ENCODE peak calls at places on chromosomes 11 and 22, in six cellular contexts. One of them, this sample, is unnamed. For H3K4me1, the result is how much of the 10 kb centered on the place peaks cover.

GRCh38 chr11:80167766-80168165 is 726.9 kb upstream of the TENM4 start:
- DNase-seq in GM23338: peak
- DNase-seq in lower lobe of right lung: no peak
- DNase-seq in aorta: no peak
- DNase-seq in cardiac muscle cell: no peak
- DNase-seq in thoracic aorta: no peak
- DNase-seq in this sample: no peak

GRCh38 chr22:19713650-19714319 is 518 bp upstream of the SEPTIN5 start:
- DNase-seq in lower lobe of right lung: no peak
- DNase-seq in GM23338: peak
- DNase-seq in aorta: peak
- DNase-seq in thoracic aorta: no peak
- DNase-seq in cardiac muscle cell: peak
- DNase-seq in this sample: no peak

GRCh38 chr11:47983464-47984397 is 3.4 kb downstream of the PTPRJ start:
- DNase-seq in GM23338: no peak
- DNase-seq in thoracic aorta: no peak
- DNase-seq in aorta: no peak
- DNase-seq in lower lobe of right lung: no peak
- DNase-seq in cardiac muscle cell: no peak
- DNase-seq in this sample: no peak

GRCh38 chr11:20158597-20159257 is 1.5 kb downstream of the DBX1 start:
- DNase-seq in GM23338: peak
- DNase-seq in cardiac muscle cell: peak
- DNase-seq in aorta: peak
- DNase-seq in lower lobe of right lung: peak
- DNase-seq in thoracic aorta: peak
- DNase-seq in this sample: no peak

GRCh38 chr11:109971184-109971523 is 122.0 kb upstream of the ZC3H12C start:
- DNase-seq in aorta: no peak
- DNase-seq in lower lobe of right lung: no peak
- DNase-seq in thoracic aorta: no peak
- DNase-seq in GM23338: peak
- DNase-seq in cardiac muscle cell: peak
- DNase-seq in this sample: no peak

GRCh38 chr11:64865286-64866172 is 12.9 kb downstream of the EHD1 start:
- DNase-seq in GM23338: no peak
- DNase-seq in lower lobe of right lung: no peak
- DNase-seq in cardiac muscle cell: no peak
- DNase-seq in aorta: no peak
- DNase-seq in thoracic aorta: no peak
- DNase-seq in this sample: no peak

GRCh38 chr11:8227156-8228152 is 36.2 kb downstream of the LMO1 start:
- DNase-seq in aorta: no peak
- DNase-seq in lower lobe of right lung: peak
- DNase-seq in GM23338: no peak
- DNase-seq in thoracic aorta: no peak
- DNase-seq in cardiac muscle cell: no peak
- DNase-seq in this sample: no peak

GRCh38 chr11:48005133-48005532 is 24.8 kb downstream of the PTPRJ start:
- DNase-seq in thoracic aorta: no peak
- DNase-seq in cardiac muscle cell: no peak
- DNase-seq in GM23338: no peak
- DNase-seq in lower lobe of right lung: no peak
- DNase-seq in aorta: no peak
- DNase-seq in this sample: no peak

GRCh38 chr11:44572431-44572830 is 7.0 kb downstream of the CD82 start:
- DNase-seq in cardiac muscle cell: no peak
- DNase-seq in aorta: no peak
- DNase-seq in GM23338: no peak
- DNase-seq in lower lobe of right lung: no peak
- DNase-seq in thoracic aorta: no peak
- DNase-seq in this sample: peak

GRCh38 chr11:48063424-48063978 is 83.1 kb downstream of the PTPRJ start:
- DNase-seq in lower lobe of right lung: no peak
- DNase-seq in GM23338: no peak
- DNase-seq in cardiac muscle cell: peak
- DNase-seq in thoracic aorta: no peak
- DNase-seq in aorta: peak
- DNase-seq in this sample: no peak

GRCh38 chr11:35214792-35215193 is 75.8 kb downstream of the CD44 start:
- DNase-seq in aorta: no peak
- DNase-seq in lower lobe of right lung: no peak
- DNase-seq in cardiac muscle cell: no peak
- DNase-seq in GM23338: peak
- DNase-seq in thoracic aorta: no peak
- DNase-seq in this sample: no peak

GRCh38 chr11:42768576-42768975 is 543.2 kb upstream of the API5 start:
- DNase-seq in lower lobe of right lung: no peak
- DNase-seq in cardiac muscle cell: no peak
- DNase-seq in GM23338: no peak
- DNase-seq in thoracic aorta: no peak
- DNase-seq in aorta: no peak
- DNase-seq in this sample: no peak

GRCh38 chr22:39013923-39014722 is at the start of gene APOBEC3C:
- DNase-seq in lower lobe of right lung: peak
- DNase-seq in cardiac muscle cell: peak
- DNase-seq in GM23338: peak
- DNase-seq in aorta: peak
- DNase-seq in thoracic aorta: peak
- DNase-seq in this sample: peak

GRCh38 chr11:102064316-102064715 is 17.1 kb downstream of the CFAP300 start:
- DNase-seq in lower lobe of right lung: no peak
- DNase-seq in thoracic aorta: no peak
- DNase-seq in cardiac muscle cell: no peak
- DNase-seq in GM23338: no peak
- DNase-seq in aorta: no peak
- DNase-seq in this sample: no peak

GRCh38 chr22:41177626-41178424 is 27.3 kb upstream of the L3MBTL2 start:
- DNase-seq in cardiac muscle cell: no peak
- DNase-seq in GM23338: no peak
- DNase-seq in aorta: no peak
- DNase-seq in thoracic aorta: no peak
- DNase-seq in lower lobe of right lung: no peak
- DNase-seq in this sample: no peak

GRCh38 chr11:35420371-35420770 is 1.0 kb upstream of the SLC1A2 start:
- DNase-seq in GM23338: peak
- DNase-seq in lower lobe of right lung: peak
- DNase-seq in thoracic aorta: no peak
- DNase-seq in cardiac muscle cell: peak
- DNase-seq in aorta: no peak
- DNase-seq in this sample: no peak

GRCh38 chr11:111413849-111414248 is 34.8 kb upstream of the POU2AF1 start:
- DNase-seq in GM23338: no peak
- DNase-seq in lower lobe of right lung: no peak
- DNase-seq in thoracic aorta: no peak
- DNase-seq in cardiac muscle cell: no peak
- DNase-seq in aorta: no peak
- DNase-seq in this sample: no peak

GRCh38 chr22:36184433-36185035 is 17.1 kb downstream of the APOL4 start:
- DNase-seq in cardiac muscle cell: no peak
- DNase-seq in lower lobe of right lung: no peak
- DNase-seq in thoracic aorta: no peak
- DNase-seq in aorta: no peak
- DNase-seq in GM23338: no peak
- DNase-seq in this sample: no peak

GRCh38 chr22:34765115-34765514 is 300.8 kb upstream of the ISX start:
- DNase-seq in lower lobe of right lung: no peak
- DNase-seq in GM23338: no peak
- DNase-seq in cardiac muscle cell: no peak
- DNase-seq in aorta: no peak
- DNase-seq in thoracic aorta: no peak
- DNase-seq in this sample: no peak

GRCh38 chr11:1559103-1559951 is 12.7 kb downstream of the DUSP8 start:
- DNase-seq in cardiac muscle cell: no peak
- DNase-seq in aorta: peak
- DNase-seq in lower lobe of right lung: peak
- DNase-seq in thoracic aorta: peak
- DNase-seq in GM23338: peak
- DNase-seq in this sample: peak

GRCh38 chr11:63916837-63917684 is at the start of gene RCOR2:
- DNase-seq in cardiac muscle cell: peak
- DNase-seq in thoracic aorta: no peak
- DNase-seq in aorta: peak
- DNase-seq in GM23338: peak
- DNase-seq in lower lobe of right lung: peak
- DNase-seq in this sample: no peak

GRCh38 chr22:46875089-46875488 is 112.6 kb downstream of the TBC1D22A start:
- DNase-seq in lower lobe of right lung: no peak
- DNase-seq in thoracic aorta: no peak
- DNase-seq in GM23338: no peak
- DNase-seq in aorta: no peak
- DNase-seq in cardiac muscle cell: no peak
- DNase-seq in this sample: no peak

GRCh38 chr11:14320020-14320419 is 39.0 kb downstream of the RRAS2 start:
- DNase-seq in GM23338: no peak
- DNase-seq in lower lobe of right lung: no peak
- DNase-seq in aorta: no peak
- DNase-seq in thoracic aorta: no peak
- DNase-seq in cardiac muscle cell: no peak
- DNase-seq in this sample: no peak

GRCh38 chr11:58059011-58059358 is 28.2 kb downstream of the OR6Q1 start:
- DNase-seq in cardiac muscle cell: peak
- DNase-seq in GM23338: peak
- DNase-seq in lower lobe of right lung: no peak
- DNase-seq in thoracic aorta: no peak
- DNase-seq in aorta: no peak
- DNase-seq in this sample: no peak

GRCh38 chr22:39613549-39613921 is 43.0 kb downstream of the CACNA1I start:
- DNase-seq in cardiac muscle cell: no peak
- DNase-seq in aorta: no peak
- DNase-seq in lower lobe of right lung: no peak
- DNase-seq in thoracic aorta: no peak
- DNase-seq in GM23338: no peak
- DNase-seq in this sample: no peak

GRCh38 chr22:30304495-30305244 is 15.4 kb upstream of the CASTOR1 start:
- DNase-seq in cardiac muscle cell: no peak
- DNase-seq in GM23338: no peak
- DNase-seq in lower lobe of right lung: no peak
- DNase-seq in aorta: peak
- DNase-seq in thoracic aorta: no peak
- DNase-seq in this sample: no peak
- H3K27ac ChIP-seq in cardiac muscle cell: no peak
- H3K27ac ChIP-seq in GM23338: no peak
- H3K27ac ChIP-seq in lower lobe of right lung: peak
- H3K27ac ChIP-seq in aorta: peak
- H3K27ac ChIP-seq in thoracic aorta: peak
- H3K27ac ChIP-seq in this sample: peak

GRCh38 chr11:96357794-96358193 is 14.8 kb upstream of the MAML2 start:
- DNase-seq in lower lobe of right lung: no peak
- DNase-seq in thoracic aorta: no peak
- DNase-seq in aorta: no peak
- DNase-seq in GM23338: no peak
- DNase-seq in cardiac muscle cell: no peak
- DNase-seq in this sample: no peak
- H3K4me1 ChIP-seq in lower lobe of right lung: under half
- H3K4me1 ChIP-seq in thoracic aorta: under half
- H3K4me1 ChIP-seq in aorta: under half
- H3K4me1 ChIP-seq in GM23338: under half
- H3K4me1 ChIP-seq in cardiac muscle cell: under half
- H3K4me1 ChIP-seq in this sample: under half

GRCh38 chr11:65900125-65900898 is at the start of gene FOSL1:
- DNase-seq in cardiac muscle cell: peak
- DNase-seq in thoracic aorta: peak
- DNase-seq in GM23338: peak
- DNase-seq in lower lobe of right lung: peak
- DNase-seq in aorta: peak
- DNase-seq in this sample: peak
- H3K27ac ChIP-seq in cardiac muscle cell: no peak
- H3K27ac ChIP-seq in thoracic aorta: peak
- H3K27ac ChIP-seq in GM23338: no peak
- H3K27ac ChIP-seq in lower lobe of right lung: peak
- H3K27ac ChIP-seq in aorta: peak
- H3K27ac ChIP-seq in this sample: peak

GRCh38 chr11:128512478-128513127 is 74.8 kb downstream of the ETS1 start:
- DNase-seq in GM23338: no peak
- DNase-seq in cardiac muscle cell: no peak
- DNase-seq in lower lobe of right lung: no peak
- DNase-seq in aorta: no peak
- DNase-seq in thoracic aorta: no peak
- DNase-seq in this sample: no peak
- H3K4me1 ChIP-seq in GM23338: under half
- H3K4me1 ChIP-seq in cardiac muscle cell: under half
- H3K4me1 ChIP-seq in lower lobe of right lung: half or more
- H3K4me1 ChIP-seq in aorta: under half
- H3K4me1 ChIP-seq in thoracic aorta: half or more
- H3K4me1 ChIP-seq in this sample: half or more

GRCh38 chr11:95135880-95136279 is 46.2 kb downstream of the ENDOD1 start:
- DNase-seq in cardiac muscle cell: no peak
- DNase-seq in GM23338: no peak
- DNase-seq in thoracic aorta: no peak
- DNase-seq in lower lobe of right lung: no peak
- DNase-seq in aorta: no peak
- DNase-seq in this sample: no peak
- H3K27ac ChIP-seq in cardiac muscle cell: no peak
- H3K27ac ChIP-seq in GM23338: no peak
- H3K27ac ChIP-seq in thoracic aorta: no peak
- H3K27ac ChIP-seq in lower lobe of right lung: no peak
- H3K27ac ChIP-seq in aorta: no peak
- H3K27ac ChIP-seq in this sample: peak

DNA sequence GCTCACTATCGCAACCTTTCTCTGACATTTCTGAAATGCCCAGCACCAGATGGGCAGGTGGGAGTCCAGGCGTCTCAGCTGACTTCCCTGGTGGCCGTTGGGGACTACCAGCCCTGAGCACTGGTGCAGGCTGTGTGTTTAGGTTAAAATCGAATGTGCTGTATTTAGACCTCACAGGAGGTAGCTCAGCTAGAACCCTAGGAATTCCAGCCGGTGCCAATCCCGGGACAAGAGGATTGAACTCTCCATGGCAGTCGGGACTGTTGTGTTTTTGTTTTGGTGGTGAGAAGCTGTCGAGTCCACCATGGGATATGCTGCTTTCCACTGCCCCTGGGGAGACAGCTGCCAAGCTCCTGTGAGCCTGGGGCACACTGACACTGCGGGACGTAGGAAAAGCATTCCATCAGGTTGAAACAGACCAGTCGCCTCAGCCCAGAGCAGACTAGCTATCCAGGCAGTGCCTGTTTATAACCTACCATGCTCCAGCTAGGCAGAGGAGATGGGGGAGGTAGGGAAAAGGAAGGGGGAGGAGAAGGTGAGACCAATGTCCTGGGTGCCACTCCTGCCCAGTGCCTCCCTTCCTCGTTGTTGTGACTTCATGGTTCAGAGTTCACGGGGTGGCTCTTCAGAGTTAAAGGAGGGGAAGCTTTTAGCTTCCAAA is 52.9 kb downstream of the MICAL2 start:
- DNase-seq in cardiac muscle cell: peak
- DNase-seq in lower lobe of right lung: no peak
- DNase-seq in aorta: peak
- DNase-seq in thoracic aorta: peak
- DNase-seq in GM23338: no peak
- DNase-seq in this sample: no peak
- H3K4me1 ChIP-seq in cardiac muscle cell: half or more
- H3K4me1 ChIP-seq in lower lobe of right lung: half or more
- H3K4me1 ChIP-seq in aorta: under half
- H3K4me1 ChIP-seq in thoracic aorta: half or more
- H3K4me1 ChIP-seq in GM23338: under half
- H3K4me1 ChIP-seq in this sample: half or more

This sample was measured in RWPE2.